ENCODE peak calls at places on chromosomes 12 and 14, in seven cellular contexts. G is H9, Z is breast epithelium, D is MM.1S, K is fibroblast of lung, O is foreskin keratinocyte, W is IMR-90. U is an unnamed sample. For H3K4me1, the result is how much of the 10 kb centered on the place peaks cover.

GRCh38 chr14:23562822-23563472 is 4.6 kb downstream of the AP1G2 start:
- DNase-seq in G (peak), W (peak), O (no peak), K (peak), Z (no peak), D (no peak), U (peak)

GRCh38 chr12:24226745-24227350 is 277.4 kb upstream of the SOX5 start:
- DNase-seq in G (no peak), W (peak), K (peak), D (no peak), O (peak), Z (peak), U (peak)

GRCh38 chr14:92670177-92670576 is 78.2 kb downstream of the LGMN start:
- DNase-seq in K (peak), O (no peak), Z (no peak), G (no peak), D (no peak), W (peak), U (no peak)

GRCh38 chr12:109760930-109761630 is 47.5 kb downstream of the FAM222A start:
- DNase-seq in Z (no peak), G (peak), K (no peak), W (no peak), O (no peak), D (no peak), U (peak)

GRCh38 chr14:61706096-61706690 is 10.9 kb downstream of the HIF1A start:
- DNase-seq in W (no peak), D (no peak), K (no peak), O (no peak), G (no peak), Z (no peak), U (no peak)

GRCh38 chr14:98112211-98112780 is 1159.7 kb downstream of the BCL11B start:
- DNase-seq in G (no peak), K (peak), W (no peak), O (no peak), D (no peak), Z (no peak), U (no peak)

GRCh38 chr14:58060898-58061297 is 91.1 kb downstream of the ARMH4 start:
- DNase-seq in D (no peak), K (no peak), G (peak), Z (no peak), O (no peak), W (no peak), U (peak)

GRCh38 chr12:83042441-83043215 is 355.9 kb downstream of the TMTC2 start:
- DNase-seq in Z (no peak), D (no peak), K (peak), G (no peak), O (no peak), W (no peak), U (peak)

GRCh38 chr12:12238605-12239004 is 28.2 kb downstream of the LRP6 start:
- DNase-seq in K (no peak), O (no peak), D (no peak), W (no peak), Z (no peak), G (no peak), U (no peak)

GRCh38 chr12:12244341-12244740 is 22.5 kb downstream of the LRP6 start:
- DNase-seq in Z (no peak), O (no peak), W (no peak), K (peak), G (no peak), D (no peak), U (no peak)

GRCh38 chr12:12239127-12239526 is 27.7 kb downstream of the LRP6 start:
- DNase-seq in Z (no peak), D (no peak), G (no peak), K (no peak), W (no peak), O (no peak), U (no peak)

GRCh38 chr12:12236896-12237295 is 29.9 kb downstream of the LRP6 start:
- DNase-seq in K (no peak), O (no peak), G (no peak), Z (no peak), D (no peak), W (no peak), U (peak)

GRCh38 chr12:12240671-12241345 is 26.0 kb downstream of the LRP6 start:
- DNase-seq in K (peak), W (peak), G (no peak), D (no peak), O (no peak), Z (no peak), U (no peak)
- H3K4me1 ChIP-seq in K (under half), W (under half), G (under half), D (under half), O (under half), Z (under half), U (under half)

DNA sequence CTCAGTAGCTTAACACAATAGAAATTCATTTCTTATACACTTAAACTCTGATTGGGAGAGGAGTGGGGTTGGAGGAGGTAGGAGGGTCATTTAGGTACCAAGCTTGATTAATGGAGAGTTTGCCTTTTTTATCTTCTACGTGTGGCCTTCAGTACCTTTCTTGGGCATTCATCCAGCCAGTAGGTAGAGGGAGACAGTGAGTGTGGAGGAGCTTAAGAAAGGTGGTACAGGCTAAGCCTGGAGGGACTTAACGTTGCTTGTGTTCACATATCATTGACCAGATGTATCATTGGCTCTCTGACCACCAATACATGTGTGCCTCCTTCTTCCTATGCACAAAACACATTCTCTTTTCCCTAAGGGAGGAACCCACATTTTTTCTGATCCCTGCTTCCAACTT is 232.9 kb upstream of the CRY1 start:
- DNase-seq in D (no peak), Z (no peak), W (no peak), O (no peak), G (no peak), K (no peak), U (no peak)
- H3K4me1 ChIP-seq in D (under half), Z (under half), W (under half), O (under half), G (under half), K (under half), U (under half)

DNA sequence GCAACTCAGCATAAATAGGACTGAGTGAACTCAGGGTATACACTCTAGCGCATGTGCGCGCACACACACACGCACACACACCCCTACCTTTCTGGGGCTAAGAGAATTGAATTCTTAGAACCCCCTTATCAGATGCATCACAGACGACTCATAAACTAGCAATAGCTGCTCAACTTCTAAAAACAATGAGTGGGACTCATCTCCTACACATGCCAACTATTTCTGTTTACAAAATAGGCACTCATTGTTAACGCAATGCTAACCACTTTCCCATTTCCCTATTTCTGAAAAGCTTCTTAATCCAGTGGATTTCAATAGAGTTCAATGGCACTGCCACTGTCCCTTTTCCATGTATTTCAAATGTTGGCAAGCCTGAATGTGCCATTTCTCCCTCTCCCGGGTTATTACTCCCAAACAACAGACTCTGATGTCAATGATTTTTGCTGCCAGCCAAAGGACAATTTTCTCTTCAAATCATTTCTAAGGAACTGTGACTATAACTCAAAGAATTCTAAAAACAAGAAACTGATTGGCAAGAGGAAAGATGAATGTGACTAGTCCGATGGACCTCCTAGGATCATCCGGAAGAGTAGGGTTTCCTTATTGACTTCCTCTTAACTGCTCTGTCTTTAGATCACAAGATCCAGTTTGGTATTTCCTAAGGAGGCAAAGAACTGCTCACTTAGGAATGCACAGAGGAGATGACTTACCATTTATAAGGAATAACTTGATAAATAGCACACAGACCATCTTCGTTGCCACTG is 48.8 kb downstream of the SLC38A1 start:
- DNase-seq in K (peak), G (no peak), Z (no peak), O (peak), D (no peak), W (peak), U (no peak)
- H3K4me1 ChIP-seq in K (under half), G (under half), Z (under half), O (half or more), D (half or more), W (under half), U (under half)

GRCh38 chr12:6292606-6293005 is 17.9 kb upstream of the PLEKHG6 start:
- DNase-seq in K (no peak), O (no peak), W (peak), G (no peak), D (no peak), Z (no peak), U (no peak)
- H3K4me1 ChIP-seq in K (under half), O (under half), W (under half), G (under half), D (under half), Z (under half), U (under half)